ENCODE peak calls at places on chromosomes 2 and 18, in ten cellular contexts. O, Y, V, C, M, R, L, N, P and D are unnamed samples. For H3K4me1, the result is how much of the 10 kb centered on the place peaks cover.

GRCh38 chr2:69184224-69184623 is 171.2 kb downstream of the ANTXR1 start:
- DNase-seq in O (no peak), Y (no peak), V (no peak), C (no peak), M (no peak), R (no peak), L (no peak), N (no peak), P (no peak), D (no peak)

GRCh38 chr2:37306024-37306423 is 18.6 kb downstream of the PRKD3 start:
- DNase-seq in O (no peak), Y (peak), V (no peak), C (no peak), M (no peak), R (no peak), L (no peak), N (no peak), P (no peak), D (peak)

GRCh38 chr18:58723810-58724602 is 52.7 kb downstream of the MALT1 start:
- DNase-seq in O (no peak), Y (no peak), V (no peak), C (no peak), M (no peak), R (no peak), L (no peak), N (no peak), P (no peak), D (no peak)

GRCh38 chr2:237045449-237045848 is 40.2 kb upstream of the COPS8 start:
- DNase-seq in O (no peak), Y (no peak), V (no peak), C (no peak), M (no peak), R (no peak), L (no peak), N (no peak), P (no peak), D (no peak)

GRCh38 chr2:21372654-21373053 is 248.9 kb downstream of the TDRD15 start:
- DNase-seq in O (no peak), Y (peak), V (no peak), C (no peak), M (no peak), R (no peak), L (no peak), N (peak), P (no peak), D (peak)

GRCh38 chr2:188746727-188747126 is 227.4 kb upstream of the COL3A1 start:
- DNase-seq in O (no peak), Y (no peak), V (no peak), C (no peak), M (no peak), R (no peak), L (no peak), N (no peak), P (no peak), D (no peak)

GRCh38 chr2:172049721-172050120 is 35.6 kb upstream of the DLX1 start:
- DNase-seq in O (no peak), Y (no peak), V (no peak), C (no peak), M (no peak), R (no peak), L (no peak), N (no peak), P (no peak), D (no peak)

GRCh38 chr18:21191596-21192307 is 50.3 kb upstream of the GREB1L start:
- DNase-seq in O (peak), Y (peak), V (peak), C (peak), M (no peak), R (no peak), L (no peak), N (peak), P (no peak), D (peak)

GRCh38 chr2:181779288-181779871 is 99.1 kb upstream of the NEUROD1 start:
- DNase-seq in O (no peak), Y (no peak), V (no peak), C (no peak), M (no peak), R (no peak), L (no peak), N (no peak), P (no peak), D (no peak)

GRCh38 chr2:145258903-145259579 is 739.1 kb upstream of the ZEB2 start:
- DNase-seq in O (no peak), Y (no peak), V (no peak), C (no peak), M (no peak), R (no peak), L (no peak), N (no peak), P (no peak), D (no peak)

GRCh38 chr2:225608136-225608535 is 208.6 kb downstream of the NYAP2 start:
- DNase-seq in O (no peak), Y (no peak), V (no peak), C (no peak), M (no peak), R (no peak), L (no peak), N (no peak), P (no peak), D (no peak)

GRCh38 chr2:182642328-182642727 is 73.7 kb upstream of the DNAJC10 start:
- DNase-seq in O (peak), Y (peak), V (no peak), C (peak), M (no peak), R (peak), L (no peak), N (peak), P (peak), D (peak)

GRCh38 chr2:156189143-156189542 is 143.4 kb downstream of the NR4A2 start:
- DNase-seq in O (no peak), Y (peak), V (no peak), C (no peak), M (no peak), R (no peak), L (no peak), N (no peak), P (no peak), D (peak)

GRCh38 chr18:12038082-12038660 is 55.5 kb upstream of the ANKRD62 start:
- DNase-seq in O (no peak), Y (peak), V (no peak), C (no peak), M (peak), R (peak), L (peak), N (no peak), P (peak), D (no peak)
- H3K4me3 ChIP-seq in O (peak), Y (no peak), V (peak), C (peak), M (peak), R (peak), L (peak), N (no peak), P (peak), D (peak)

DNA sequence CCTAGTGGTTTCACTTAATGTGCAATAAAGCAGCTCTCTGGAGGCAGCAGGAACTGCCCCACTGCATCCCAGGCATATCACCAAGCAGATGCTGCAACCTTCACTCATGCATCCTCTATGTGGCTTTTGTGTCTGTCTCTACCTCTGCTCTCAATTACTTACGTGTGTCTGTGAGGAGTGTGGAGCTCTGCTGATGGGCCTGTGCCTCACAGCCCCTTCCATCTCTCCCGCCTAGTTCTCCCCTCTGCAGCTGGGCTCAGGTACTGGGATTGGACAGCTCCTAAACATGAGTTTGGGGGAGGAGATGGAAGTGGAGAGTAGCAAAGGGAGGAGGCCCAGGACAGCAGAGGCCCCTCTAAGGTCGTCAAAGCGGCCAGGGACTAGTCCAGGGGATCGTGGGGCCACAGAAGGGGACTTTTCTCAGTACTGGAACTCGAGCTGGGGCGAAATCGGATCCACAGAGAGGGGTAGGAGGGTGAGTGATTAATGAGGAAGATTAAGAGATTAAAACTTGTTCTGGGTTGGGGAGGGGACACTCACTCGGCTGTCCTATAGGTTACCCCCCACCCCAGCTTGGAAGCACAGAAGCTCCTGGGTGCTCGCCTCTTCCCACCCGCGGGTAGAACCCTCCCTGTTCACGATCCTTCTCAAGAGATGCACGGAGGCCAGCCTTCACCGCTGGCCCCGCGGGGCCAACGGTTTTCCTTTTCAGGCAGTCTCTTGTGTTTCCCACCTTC is 2.1 kb upstream of the LBX2 start:
- DNase-seq in O (no peak), Y (no peak), V (no peak), C (no peak), M (no peak), R (peak), L (no peak), N (peak), P (no peak), D (no peak)
- H3K4me1 ChIP-seq in O (under half), Y (half or more), V (under half), C (under half), M (under half), R (half or more), L (half or more), N (half or more), P (half or more), D (under half)

DNA sequence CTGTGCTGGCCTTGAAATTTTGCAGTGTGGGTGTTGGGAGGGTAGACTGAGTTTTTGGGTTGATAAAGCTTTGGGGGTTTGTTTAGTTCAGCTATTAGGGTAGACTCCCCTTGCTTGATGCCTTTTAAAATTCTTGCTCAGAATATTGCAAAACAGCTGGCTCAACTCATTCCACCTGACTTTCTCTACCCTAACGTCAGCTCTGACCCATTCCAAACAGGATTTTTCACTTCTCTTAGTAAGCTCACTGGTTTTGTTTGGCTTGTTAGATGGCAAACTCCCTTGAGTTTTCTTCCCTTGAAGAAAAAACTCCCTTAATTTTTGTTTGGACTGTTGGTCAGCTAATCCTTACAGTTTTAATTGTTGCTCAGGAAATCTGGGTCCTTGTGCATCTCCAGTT is 195.1 kb upstream of the DTNA start:
- DNase-seq in O (no peak), Y (no peak), V (no peak), C (no peak), M (no peak), R (no peak), L (no peak), N (no peak), P (no peak), D (no peak)
- H3K4me3 ChIP-seq in O (no peak), Y (no peak), V (no peak), C (no peak), M (no peak), R (no peak), L (no peak), N (no peak), P (no peak), D (no peak)

GRCh38 chr2:86029873-86030272 is 75.8 kb downstream of the POLR1A start:
- DNase-seq in O (no peak), Y (no peak), V (no peak), C (no peak), M (no peak), R (no peak), L (no peak), N (no peak), P (no peak), D (no peak)

GRCh38 chr2:86031606-86032005 is 74.1 kb downstream of the POLR1A start:
- DNase-seq in O (no peak), Y (no peak), V (no peak), C (no peak), M (no peak), R (no peak), L (no peak), N (no peak), P (no peak), D (no peak)

GRCh38 chr2:86032861-86033595 is 72.7 kb downstream of the POLR1A start:
- DNase-seq in O (no peak), Y (no peak), V (no peak), C (no peak), M (no peak), R (no peak), L (no peak), N (no peak), P (no peak), D (no peak)

GRCh38 chr2:86028763-86029381 is 76.8 kb downstream of the POLR1A start:
- DNase-seq in O (peak), Y (no peak), V (peak), C (peak), M (no peak), R (no peak), L (no peak), N (no peak), P (peak), D (no peak)

DNA sequence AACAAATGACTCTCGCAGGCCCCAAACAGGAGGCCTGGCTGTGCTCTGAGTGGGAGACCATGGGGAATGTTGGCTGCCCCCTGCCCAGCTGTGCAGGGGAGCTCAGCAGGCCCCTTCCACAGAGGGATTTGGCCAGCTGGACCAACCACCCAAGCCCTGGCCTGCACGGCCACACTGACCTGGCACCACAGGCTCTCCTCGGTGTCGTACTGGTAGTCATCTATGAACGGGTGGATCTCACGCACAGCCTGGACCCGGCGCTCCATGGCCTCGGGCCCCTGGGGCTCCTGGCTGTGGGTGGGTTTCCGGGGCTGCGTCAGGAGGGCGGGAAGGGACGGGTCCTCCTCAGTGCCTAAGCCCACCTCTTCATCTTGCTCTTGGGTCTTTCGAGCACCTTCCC is 74.5 kb downstream of the POLR1A start:
- DNase-seq in O (no peak), Y (no peak), V (no peak), C (no peak), M (no peak), R (no peak), L (no peak), N (no peak), P (no peak), D (no peak)
- H3K4me1 ChIP-seq in O (under half), Y (under half), V (under half), C (under half), M (under half), R (under half), L (under half), N (under half), P (under half), D (under half)

GRCh38 chr18:35171315-35171987 is 69.4 kb upstream of the ZNF397 start:
- DNase-seq in O (no peak), Y (peak), V (no peak), C (no peak), M (no peak), R (no peak), L (no peak), N (no peak), P (no peak), D (peak)

GRCh38 chr18:35172009-35172408 is 68.8 kb upstream of the ZNF397 start:
- DNase-seq in O (no peak), Y (no peak), V (no peak), C (no peak), M (no peak), R (no peak), L (no peak), N (no peak), P (no peak), D (no peak)

GRCh38 chr18:35176925-35177324 is 63.9 kb upstream of the ZNF397 start:
- DNase-seq in O (no peak), Y (no peak), V (no peak), C (no peak), M (no peak), R (no peak), L (no peak), N (no peak), P (no peak), D (no peak)

GRCh38 chr18:35172451-35173035 is 68.3 kb upstream of the ZNF397 start:
- DNase-seq in O (no peak), Y (no peak), V (no peak), C (no peak), M (no peak), R (no peak), L (no peak), N (no peak), P (no peak), D (no peak)

DNA sequence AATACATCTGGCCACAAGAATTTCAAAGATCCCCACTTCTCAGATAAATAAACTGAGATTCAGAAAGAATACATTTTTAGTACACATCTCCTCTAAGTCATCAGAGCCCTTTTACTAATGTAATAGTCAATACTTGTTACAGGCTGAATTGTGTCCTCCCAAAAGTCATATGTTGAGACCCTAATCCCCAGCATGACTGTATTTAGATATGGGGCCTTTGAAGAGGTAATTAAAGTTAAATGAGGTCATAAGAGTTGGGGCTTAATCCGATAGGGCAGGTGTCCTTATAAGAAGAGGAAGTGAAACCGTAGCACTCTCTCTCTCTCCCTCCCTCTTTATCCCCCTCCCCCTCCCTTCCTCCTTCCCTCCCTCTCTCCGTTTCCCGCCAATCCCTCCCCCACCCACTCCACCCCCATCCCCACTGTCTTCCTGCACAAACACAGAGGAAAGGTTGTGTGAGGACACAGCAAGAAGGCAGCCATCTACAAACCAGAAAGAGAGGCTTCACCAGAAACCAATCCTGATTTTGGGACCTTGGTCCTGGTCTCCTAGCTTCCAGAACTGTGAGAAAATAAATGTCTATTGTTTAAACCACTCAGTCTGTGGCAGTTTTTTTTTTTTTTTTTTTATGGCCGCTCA is 66.6 kb upstream of the ZNF397 start:
- DNase-seq in O (no peak), Y (no peak), V (no peak), C (no peak), M (no peak), R (no peak), L (no peak), N (peak), P (no peak), D (peak)
- H3K4me3 ChIP-seq in O (no peak), Y (no peak), V (no peak), C (no peak), M (no peak), R (no peak), L (no peak), N (peak), P (no peak), D (no peak)

GRCh38 chr2:46305767-46306166 is 8.6 kb downstream of the EPAS1 start:
- DNase-seq in O (no peak), Y (no peak), V (no peak), C (no peak), M (no peak), R (no peak), L (no peak), N (no peak), P (no peak), D (no peak)

GRCh38 chr2:46303822-46304221 is 6.6 kb downstream of the EPAS1 start:
- DNase-seq in O (no peak), Y (no peak), V (no peak), C (no peak), M (no peak), R (no peak), L (no peak), N (no peak), P (no peak), D (no peak)

GRCh38 chr2:46306320-46306719 is 9.1 kb downstream of the EPAS1 start:
- DNase-seq in O (no peak), Y (peak), V (no peak), C (no peak), M (no peak), R (no peak), L (no peak), N (no peak), P (no peak), D (peak)

GRCh38 chr2:46304635-46305034 is 7.4 kb downstream of the EPAS1 start:
- DNase-seq in O (no peak), Y (no peak), V (no peak), C (no peak), M (no peak), R (no peak), L (no peak), N (no peak), P (no peak), D (no peak)

DNA sequence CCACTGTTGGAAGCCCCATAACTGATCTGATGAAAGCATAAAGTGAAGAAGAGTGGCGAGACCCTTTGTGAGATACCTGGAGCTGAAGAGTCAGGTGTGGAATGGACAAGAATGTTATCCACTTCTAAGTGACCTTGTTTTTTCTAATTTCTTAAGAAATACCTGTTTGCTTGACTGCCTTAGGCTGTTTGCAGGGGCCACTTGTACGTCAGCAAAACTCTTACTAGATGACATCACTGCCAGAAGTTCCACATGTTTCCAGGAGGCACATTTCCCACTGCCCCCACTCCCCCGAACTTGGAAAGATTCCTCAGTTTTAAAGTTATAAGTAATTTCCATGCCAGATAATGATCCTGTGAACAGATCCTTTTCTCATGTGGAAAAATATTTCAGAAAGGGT is 8.0 kb downstream of the EPAS1 start:
- DNase-seq in O (no peak), Y (no peak), V (no peak), C (no peak), M (no peak), R (no peak), L (no peak), N (no peak), P (no peak), D (no peak)
- H3K4me1 ChIP-seq in O (under half), Y (half or more), V (half or more), C (under half), M (under half), R (half or more), L (under half), N (under half), P (under half), D (under half)

GRCh38 chr2:25881759-25882158 is 3.5 kb upstream of the ASXL2 start:
- DNase-seq in O (no peak), Y (no peak), V (no peak), C (no peak), M (no peak), R (no peak), L (no peak), N (no peak), P (no peak), D (no peak)

GRCh38 chr2:25878361-25879132 is at the start of gene ASXL2:
- DNase-seq in O (peak), Y (peak), V (peak), C (peak), M (peak), R (peak), L (peak), N (peak), P (peak), D (peak)

GRCh38 chr2:25877431-25878360 is 591 bp downstream of the ASXL2 start:
- DNase-seq in O (peak), Y (peak), V (peak), C (peak), M (peak), R (no peak), L (peak), N (peak), P (peak), D (peak)

DNA sequence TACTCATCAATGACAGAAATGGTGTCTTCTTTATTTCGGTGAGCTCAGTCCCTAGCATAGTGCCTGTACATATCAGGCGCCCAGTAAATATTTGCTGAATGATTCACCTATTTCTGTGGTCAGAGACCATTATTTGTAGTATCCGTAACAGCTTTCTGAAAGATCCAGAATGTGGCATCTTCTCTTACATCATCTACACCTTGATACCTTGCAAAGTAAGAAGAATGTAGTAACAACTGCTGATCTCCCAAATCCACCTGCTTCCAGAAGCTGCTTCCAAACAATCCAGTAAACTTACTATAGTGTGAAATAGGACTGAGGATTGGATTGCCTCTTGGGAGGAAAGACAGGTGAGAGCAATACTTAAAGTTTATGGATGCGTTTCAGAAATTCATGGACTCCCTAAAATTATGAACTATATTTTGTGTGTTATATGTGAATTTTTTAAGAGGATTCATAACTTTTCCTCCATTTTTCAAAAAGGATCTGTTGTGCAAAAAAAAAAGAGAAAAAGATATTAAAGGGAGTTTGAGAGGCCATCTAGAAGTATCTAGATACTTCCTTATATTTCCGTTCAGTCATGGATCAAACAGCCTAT is 945 bp upstream of the ASXL2 start:
- DNase-seq in O (no peak), Y (peak), V (no peak), C (no peak), M (no peak), R (no peak), L (no peak), N (no peak), P (no peak), D (no peak)
- H3K4me3 ChIP-seq in O (peak), Y (peak), V (peak), C (peak), M (peak), R (no peak), L (peak), N (peak), P (peak), D (peak)